ENCODE peak calls at places on chromosomes 3 and 15, in nine cellular contexts. Q, M, F, D, B, E, I, N and C are unnamed samples.

GRCh38 chr15:36579792-36580431 is 486 bp downstream of the CDIN1 start:
- DNase-seq in Q (peak; percentile 66), M (no peak), F (peak; percentile 39), D (peak; percentile 27), B (peak; percentile 61), E (no peak), I (no peak), N (no peak), C (no peak)

GRCh38 chr3:169044341-169045113 is 619.0 kb downstream of the MECOM start:
- DNase-seq in Q (no peak), M (no peak), F (no peak), D (no peak), B (no peak), E (no peak), I (no peak), N (no peak), C (no peak)

GRCh38 chr3:42140665-42141203 is 49.6 kb downstream of the TRAK1 start:
- DNase-seq in Q (no peak), M (no peak), F (no peak), D (no peak), B (no peak), E (no peak), I (no peak), N (no peak), C (no peak)

GRCh38 chr15:58460108-58460507 is 28.3 kb downstream of the LIPC start:
- DNase-seq in Q (no peak), M (no peak), F (no peak), D (no peak), B (no peak), E (no peak), I (no peak), N (no peak), C (no peak)

GRCh38 chr3:99637041-99637380 is 1.4 kb upstream of the COL8A1 start:
- DNase-seq in Q (no peak), M (no peak), F (no peak), D (no peak), B (no peak), E (no peak), I (no peak), N (no peak), C (no peak)

GRCh38 chr3:38009807-38010591 is 19.4 kb downstream of the VILL start:
- DNase-seq in Q (peak; percentile 59), M (no peak), F (no peak), D (no peak), B (no peak), E (no peak), I (no peak), N (no peak), C (no peak)

GRCh38 chr3:39447637-39448483 is 19.6 kb upstream of the MOBP start:
- DNase-seq in Q (no peak), M (peak; percentile 4), F (peak; percentile 84), D (peak; percentile 77), B (peak; percentile 90), E (peak; percentile 67), I (peak; percentile 46), N (peak; percentile 88), C (peak; percentile 71)

GRCh38 chr15:40029979-40030893 is 8.7 kb downstream of the SRP14 start:
- DNase-seq in Q (no peak), M (no peak), F (no peak), D (peak; percentile 34), B (peak; percentile 59), E (no peak), I (no peak), N (no peak), C (no peak)

GRCh38 chr3:183527421-183527979 is 28.0 kb downstream of the KLHL6 start:
- DNase-seq in Q (no peak), M (no peak), F (no peak), D (no peak), B (no peak), E (no peak), I (no peak), N (no peak), C (no peak)

GRCh38 chr15:94670436-94671034 is 439.2 kb downstream of the MCTP2 start:
- DNase-seq in Q (no peak), M (no peak), F (no peak), D (no peak), B (peak; percentile 66), E (no peak), I (no peak), N (peak; percentile 39), C (no peak)

GRCh38 chr15:90412356-90413194 is 24.5 kb downstream of the IQGAP1 start:
- DNase-seq in Q (no peak), M (no peak), F (peak; percentile 31), D (peak; percentile 66), B (no peak), E (peak; percentile 68), I (no peak), N (no peak), C (no peak)

GRCh38 chr3:43490640-43491185 is 131.1 kb downstream of the ANO10 start:
- DNase-seq in Q (no peak), M (no peak), F (no peak), D (no peak), B (peak; percentile 9), E (no peak), I (no peak), N (no peak), C (no peak)

GRCh38 chr15:90020041-90020735 is 19.1 kb downstream of the ZNF710 start:
- DNase-seq in Q (peak; percentile 59), M (no peak), F (peak; percentile 52), D (peak; percentile 30), B (no peak), E (no peak), I (no peak), N (no peak), C (no peak)

GRCh38 chr15:86115138-86115801 is 35.6 kb downstream of the AGBL1 start:
- DNase-seq in Q (no peak), M (no peak), F (no peak), D (no peak), B (no peak), E (no peak), I (no peak), N (no peak), C (no peak)

GRCh38 chr3:101158374-101158773 is 162.0 kb downstream of the IMPG2 start:
- DNase-seq in Q (no peak), M (no peak), F (no peak), D (no peak), B (no peak), E (no peak), I (no peak), N (no peak), C (no peak)

GRCh38 chr3:189954733-189955665 is 165.7 kb downstream of the P3H2 start:
- DNase-seq in Q (no peak), M (no peak), F (no peak), D (no peak), B (no peak), E (no peak), I (no peak), N (no peak), C (no peak)

GRCh38 chr3:104878395-104878794 is 488.3 kb upstream of the ALCAM start:
- DNase-seq in Q (no peak), M (no peak), F (peak; percentile 2), D (no peak), B (no peak), E (no peak), I (no peak), N (no peak), C (no peak)

GRCh38 chr3:102688556-102688930 is 253.7 kb downstream of the ZPLD1 start:
- DNase-seq in Q (no peak), M (no peak), F (no peak), D (no peak), B (no peak), E (no peak), I (no peak), N (no peak), C (no peak)

GRCh38 chr3:101950510-101950909 is 101.2 kb downstream of the NFKBIZ start:
- DNase-seq in Q (no peak), M (no peak), F (no peak), D (no peak), B (no peak), E (no peak), I (no peak), N (no peak), C (no peak)

GRCh38 chr3:194905696-194906095 is 220.0 kb downstream of the FAM43A start:
- DNase-seq in Q (no peak), M (no peak), F (no peak), D (no peak), B (no peak), E (no peak), I (no peak), N (no peak), C (no peak)

GRCh38 chr15:70775160-70775559 is 11.8 kb upstream of the UACA start:
- DNase-seq in Q (no peak), M (no peak), F (no peak), D (no peak), B (no peak), E (no peak), I (no peak), N (peak; percentile 53), C (no peak)
- H3K4me3 ChIP-seq in Q (no peak overlapping the region), M (no peak overlapping the region), F (no peak overlapping the region), D (no peak overlapping the region), B (no peak overlapping the region), E (no peak overlapping the region), I (no peak overlapping the region), N (no peak overlapping the region), C (no peak overlapping the region)

GRCh38 chr3:81416812-81417211 is 344.6 kb downstream of the GBE1 start:
- DNase-seq in Q (no peak), M (no peak), F (no peak), D (no peak), B (no peak), E (no peak), I (no peak), N (no peak), C (no peak)

GRCh38 chr3:81419196-81419595 is 342.2 kb downstream of the GBE1 start:
- DNase-seq in Q (no peak), M (no peak), F (no peak), D (no peak), B (peak; percentile 0), E (no peak), I (no peak), N (peak; percentile 3), C (no peak)
- TF ChIP-seq CTCF in Q (peak; percentile 35), M (peak; percentile 20), F (peak; percentile 35), D (peak; percentile 25), B (peak; percentile 22), E (no peak), I (no peak), N (peak; percentile 59), C (no peak)

DNA sequence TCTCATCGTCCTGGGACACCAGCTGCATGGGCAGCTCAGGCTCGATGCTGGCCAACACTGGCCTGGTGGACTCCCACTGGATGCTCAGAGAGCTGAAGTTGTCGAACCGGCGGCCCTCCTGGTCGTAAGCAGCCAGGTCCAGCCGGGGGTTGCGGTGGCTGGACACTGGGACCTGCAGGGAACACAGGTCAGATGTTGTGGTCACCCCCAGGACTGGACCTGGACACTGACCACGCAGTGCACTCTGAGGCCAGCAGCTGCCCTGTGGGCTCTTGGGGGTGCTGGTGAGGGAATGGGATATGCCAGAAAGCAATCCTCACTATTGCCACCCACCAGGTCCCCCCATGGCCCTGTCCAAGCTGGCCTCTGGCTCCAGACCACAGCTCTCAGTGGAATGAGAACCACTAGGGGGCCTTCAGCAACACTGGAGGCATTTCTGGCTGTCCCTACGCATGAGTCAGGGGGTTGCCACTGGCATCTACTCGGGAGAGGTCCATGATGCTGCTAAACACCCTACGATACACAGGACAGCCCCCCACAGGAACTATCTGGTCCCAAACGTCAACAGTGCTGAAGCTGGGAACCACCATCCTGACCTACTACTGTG is 66.1 kb downstream of the NUP210 start:
- DNase-seq in Q (no peak), M (no peak), F (no peak), D (no peak), B (peak; percentile 54), E (no peak), I (no peak), N (peak; percentile 40), C (no peak)
- TF ChIP-seq POLR2A in Q (no peak), M (no peak), F (no peak), D (no peak), B (no peak), E (no peak), I (no peak), N (no peak), C (no peak)

GRCh38 chr3:170999737-171000242 is 26.7 kb downstream of the SLC2A2 start:
- DNase-seq in Q (no peak), M (no peak), F (peak; percentile 74), D (peak; percentile 49), B (peak; percentile 61), E (no peak), I (no peak), N (no peak), C (no peak)
- H3K4me3 ChIP-seq in Q (no peak overlapping the region), M (no peak overlapping the region), F (no peak overlapping the region), D (no peak overlapping the region), B (no peak overlapping the region), E (no peak overlapping the region), I (no peak overlapping the region), N (no peak overlapping the region), C (no peak overlapping the region)